ENCODE peak calls at places on chromosomes 13 and 19, in nine cellular contexts. G is NCI-H1436 treated with DMSO at 0.1 percent for 48 hours; O is GM12865; K is RCC 7860; W is substantia nigra; V is stimulated activated CD4-positive, alpha-beta T cell treated with anti-CD3 and anti-CD28 coated beads, Interleukin-2, amount 100 ng/mL, for 48 hours; P is iris pigment epithelial cell; L is CD8-positive, alpha-beta memory T cell; B is T-helper 2 cell. F is an unnamed sample.

GRCh38 chr13:44452418-44452817 is 78.8 kb downstream of the SERP2 start:
- DNase-seq in P (no peak), O (no peak), G (no peak), L (no peak), B (no peak), K (no peak), W (no peak), V (no peak), F (no peak)

GRCh38 chr19:1961545-1961878 is 20.5 kb downstream of the CSNK1G2 start:
- DNase-seq in W (no peak), B (no peak), L (no peak), V (no peak), K (no peak), G (no peak), P (no peak), O (no peak), F (no peak)

GRCh38 chr19:30686252-30686762 is 314.1 kb downstream of the ZNF536 start:
- DNase-seq in L (no peak), W (peak; percentile 9), P (peak; percentile 18), V (no peak), G (no peak), B (no peak), K (no peak), O (no peak), F (no peak)

GRCh38 chr13:99558570-99559180 is 57.4 kb downstream of the TM9SF2 start:
- DNase-seq in O (no peak), L (no peak), P (peak; percentile 63), G (no peak), K (no peak), B (no peak), W (no peak), V (no peak), F (no peak)

GRCh38 chr19:7456964-7457541 is 31.8 kb downstream of the PEX11G start:
- DNase-seq in G (no peak), P (no peak), L (no peak), K (peak; percentile 16), B (no peak), W (no peak), O (no peak), V (no peak), F (no peak)

GRCh38 chr19:13790354-13790753 is 4.9 kb upstream of the ZSWIM4 start:
- DNase-seq in P (peak; percentile 73), L (peak; percentile 42), G (no peak), O (peak; percentile 74), V (no peak), W (no peak), K (no peak), B (no peak), F (no peak)

GRCh38 chr13:50379584-50379983 is 364.3 kb downstream of the KCNRG start:
- DNase-seq in P (no peak), V (no peak), B (no peak), G (no peak), K (peak; percentile 78), O (no peak), W (no peak), L (no peak), F (no peak)

GRCh38 chr13:23985846-23986245 is 88.5 kb upstream of the C1QTNF9B start:
- DNase-seq in L (no peak), W (no peak), O (no peak), G (no peak), V (no peak), K (no peak), B (no peak), P (no peak), F (no peak)

GRCh38 chr13:73681779-73682178 is 452.4 kb downstream of the KLF12 start:
- DNase-seq in G (no peak), V (no peak), W (no peak), P (no peak), B (no peak), K (no peak), L (no peak), O (no peak), F (no peak)

GRCh38 chr19:33814181-33815165 is 17.8 kb downstream of the KCTD15 start:
- DNase-seq in V (no peak), B (no peak), G (no peak), O (no peak), K (no peak), P (no peak), W (no peak), L (no peak), F (no peak)

GRCh38 chr19:2251577-2252480 is 2.7 kb downstream of the AMH start:
- DNase-seq in V (no peak), B (no peak), O (no peak), P (no peak), K (no peak), G (no peak), L (no peak), W (no peak), F (no peak)

GRCh38 chr19:48665786-48666185 is 7.0 kb downstream of the NTN5 start:
- DNase-seq in B (no peak), G (no peak), W (no peak), P (no peak), V (no peak), K (no peak), O (no peak), L (no peak), F (no peak)

GRCh38 chr13:60981407-60981806 is 434.2 kb downstream of the PCDH20 start:
- DNase-seq in K (no peak), O (no peak), L (no peak), V (no peak), G (no peak), P (no peak), B (no peak), W (no peak), F (no peak)

GRCh38 chr13:33312150-33312908 is 26.8 kb upstream of the STARD13 start:
- DNase-seq in G (no peak), V (no peak), B (no peak), P (peak; percentile 47), K (no peak), W (no peak), L (no peak), O (no peak), F (no peak)

GRCh38 chr13:44373601-44374347 is at the start of gene SERP2:
- DNase-seq in W (peak; percentile 72), B (no peak), O (no peak), L (no peak), P (no peak), G (no peak), K (no peak), V (peak; percentile 6), F (no peak)

GRCh38 chr19:34838753-34839431 is 65.9 kb upstream of the ZNF599 start:
- DNase-seq in V (peak; percentile 52), L (no peak), B (no peak), W (no peak), O (no peak), P (peak; percentile 20), K (no peak), G (no peak), F (peak; percentile 37)

GRCh38 chr13:84605927-84606326 is 723.7 kb upstream of the SLITRK1 start:
- DNase-seq in V (no peak), P (no peak), G (no peak), B (no peak), L (no peak), K (no peak), O (no peak), W (no peak), F (no peak)

GRCh38 chr13:48486362-48486761 is 46.5 kb downstream of the RCBTB2 start:
- DNase-seq in G (no peak), B (no peak), P (no peak), O (no peak), W (no peak), L (no peak), V (no peak), K (no peak), F (no peak)

GRCh38 chr13:81487151-81487550 is 1146.2 kb upstream of the SPRY2 start:
- DNase-seq in L (no peak), P (peak; percentile 44), K (no peak), O (no peak), B (no peak), G (no peak), W (no peak), V (no peak), F (no peak)

GRCh38 chr19:27920774-27921173 is 1292.2 kb downstream of the UQCRFS1 start:
- DNase-seq in V (no peak), B (no peak), O (no peak), P (no peak), W (no peak), L (no peak), K (no peak), G (no peak), F (no peak)

GRCh38 chr13:60690607-60691006 is 293.6 kb downstream of the TDRD3 start:
- DNase-seq in L (no peak), P (no peak), O (no peak), V (no peak), K (no peak), G (no peak), B (no peak), W (no peak), F (no peak)

GRCh38 chr19:40420766-40421467 is 4.9 kb downstream of the SERTAD1 start:
- DNase-seq in K (peak; percentile 62), L (peak; percentile 70), G (no peak), O (peak; percentile 89), P (peak; percentile 89), W (peak; percentile 95), B (peak; percentile 59), V (peak; percentile 72), F (peak; percentile 70)

GRCh38 chr13:27783111-27783510 is 9.2 kb upstream of the GSX1 start:
- DNase-seq in L (no peak), G (no peak), V (no peak), P (peak; percentile 16), K (no peak), B (no peak), O (peak; percentile 16), W (no peak), F (no peak)

GRCh38 chr19:31263317-31263716 is 85.9 kb downstream of the TSHZ3 start:
- DNase-seq in L (no peak), B (no peak), O (no peak), W (no peak), G (no peak), P (no peak), V (no peak), K (no peak), F (no peak)

GRCh38 chr19:12482505-12482886 is 2.1 kb downstream of the ZNF709 start:
- DNase-seq in P (no peak), L (no peak), O (peak; percentile 11), K (no peak), G (no peak), B (no peak), V (no peak), W (no peak), F (no peak)

GRCh38 chr13:114119196-114119595 is 13.2 kb downstream of the RASA3 start:
- DNase-seq in G (no peak), W (no peak), V (no peak), B (no peak), O (no peak), K (peak; percentile 68), L (no peak), P (peak; percentile 90), F (no peak)

GRCh38 chr19:29381353-29382203 is 144.2 kb upstream of the VSTM2B start:
- DNase-seq in B (no peak), P (no peak), W (no peak), V (no peak), O (no peak), L (no peak), K (no peak), G (no peak), F (no peak)

GRCh38 chr13:36428083-36428482 is 4.2 kb upstream of the CCNA1 start:
- DNase-seq in G (no peak), K (no peak), O (no peak), L (no peak), B (no peak), V (no peak), W (no peak), P (peak; percentile 55), F (no peak)

GRCh38 chr13:85825454-85825853 is 26.2 kb upstream of the SLITRK6 start:
- DNase-seq in G (no peak), P (peak; percentile 38), L (no peak), O (no peak), K (no peak), W (no peak), V (no peak), B (no peak), F (no peak)

GRCh38 chr13:21435710-21436151 is 23.4 kb downstream of the ZDHHC20 start:
- DNase-seq in W (peak; percentile 16), L (peak; percentile 8), K (peak; percentile 50), P (peak; percentile 94), O (peak; percentile 92), V (peak; percentile 13), B (peak; percentile 4), G (no peak), F (no peak)

GRCh38 chr13:98428256-98428966 is 148.5 kb downstream of the STK24 start:
- DNase-seq in L (no peak), P (no peak), K (no peak), G (no peak), B (no peak), O (no peak), W (no peak), V (no peak), F (no peak)